ENCODE peak calls at places on chromosomes 6 and 20, in seven cellular contexts. A is stimulated activated CD8-positive, alpha-beta memory T cell treated with anti-CD3 and anti-CD28 coated beads, Interleukin-4, amount 100 ng/mL, for 24 hours; K is fibroblast of mammary gland; B is endothelial cell; E is pons; U is activated CD8-positive, alpha-beta T cell treated with anti-CD3 and anti-CD28 coated beads for 36 hours; C is NCI-H1436. J is an unnamed sample.

GRCh38 chr6:144150673-144151009 is 324 bp downstream of the STX11 start:
- DNase-seq in E (no peak), B (peak), A (peak), C (no peak), K (peak), U (peak), J (no peak)

GRCh38 chr6:165562421-165563090 is 100.5 kb downstream of the PDE10A start:
- DNase-seq in A (no peak), U (no peak), B (no peak), C (no peak), K (no peak), E (no peak), J (no peak)

GRCh38 chr6:43608783-43609182 is 20.3 kb downstream of the GTPBP2 start:
- DNase-seq in E (no peak), K (no peak), A (no peak), B (no peak), C (no peak), U (no peak), J (no peak)

GRCh38 chr20:48638546-48638945 is 189.3 kb downstream of the PREX1 start:
- DNase-seq in A (no peak), B (no peak), K (peak), E (no peak), U (no peak), C (no peak), J (no peak)

GRCh38 chr20:24983896-24984295 is 8.7 kb downstream of the APMAP start:
- DNase-seq in A (no peak), E (no peak), B (no peak), U (no peak), K (no peak), C (no peak), J (no peak)

GRCh38 chr6:134517145-134517658 is 199.3 kb upstream of the SGK1 start:
- DNase-seq in C (no peak), E (peak), K (peak), A (no peak), B (peak), U (no peak), J (no peak)

GRCh38 chr6:170448745-170449144 is 104.4 kb downstream of the PSMB1 start:
- DNase-seq in B (no peak), K (no peak), U (no peak), E (no peak), C (no peak), A (no peak), J (no peak)

GRCh38 chr6:147986891-147987290 is 355.7 kb upstream of the SASH1 start:
- DNase-seq in C (no peak), K (no peak), E (no peak), A (no peak), U (no peak), B (no peak), J (no peak)

GRCh38 chr6:43273707-43274106 is 24.4 kb upstream of the SLC22A7 start:
- DNase-seq in E (no peak), K (no peak), U (no peak), B (no peak), C (no peak), A (no peak), J (no peak)